ENCODE peak calls at places on chromosomes 7 and 10, in five cellular contexts. J is RCC 7860, H is SK-N-DZ, V is SW 1271, O is GM10248. P is an unnamed sample.

GRCh38 chr7:128831178-128831993 is 1.2 kb downstream of the FLNC start:
- DNase-seq in H (peak; percentile 96), O (peak; percentile 49), V (no peak), J (peak; percentile 69), P (no peak)

GRCh38 chr10:84196941-84197340 is 2.6 kb downstream of the CDHR1 start:
- DNase-seq in O (no peak), H (no peak), J (no peak), V (no peak), P (no peak)

GRCh38 chr10:8379906-8380832 is 325.7 kb downstream of the GATA3 start:
- DNase-seq in O (no peak), V (no peak), J (no peak), H (no peak), P (no peak)

GRCh38 chr10:12041766-12042408 is 722 bp downstream of the UPF2 start:
- DNase-seq in H (peak; percentile 13), O (peak; percentile 28), J (peak; percentile 14), V (peak; percentile 12), P (peak; percentile 6)

GRCh38 chr7:73436031-73436929 is 2.7 kb downstream of the FZD9 start:
- DNase-seq in V (no peak), H (peak; percentile 60), O (no peak), J (peak; percentile 58), P (no peak)

GRCh38 chr10:42868530-42868929 is 85.9 kb downstream of the BMS1 start:
- DNase-seq in H (no peak), V (no peak), J (no peak), O (no peak), P (no peak)

GRCh38 chr10:60172363-60172990 is 217.2 kb downstream of the ANK3 start:
- DNase-seq in V (no peak), O (no peak), H (no peak), J (no peak), P (peak; percentile 8)

GRCh38 chr10:126438407-126438783 is 50.1 kb upstream of the ADAM12 start:
- DNase-seq in V (no peak), H (no peak), O (no peak), J (no peak), P (no peak)

GRCh38 chr7:159099711-159100231 is 44.9 kb downstream of the VIPR2 start:
- DNase-seq in V (no peak), H (peak; percentile 55), O (no peak), J (no peak), P (no peak)

GRCh38 chr7:130430841-130431713 is 9.7 kb downstream of the CEP41 start:
- DNase-seq in V (no peak), J (no peak), H (no peak), O (no peak), P (peak; percentile 52)

GRCh38 chr10:111370101-111370500 is 293.3 kb downstream of the ADRA2A start:
- DNase-seq in J (no peak), O (no peak), V (no peak), H (no peak), P (no peak)

GRCh38 chr7:76296743-76297740 is 5.4 kb upstream of the HSPB1 start:
- DNase-seq in V (no peak), H (no peak), J (no peak), O (no peak), P (no peak)

GRCh38 chr10:97032624-97033023 is 153.1 kb downstream of the SLIT1 start:
- DNase-seq in O (no peak), J (no peak), H (no peak), V (no peak), P (no peak)

GRCh38 chr10:103481974-103482531 is 3.0 kb upstream of the CALHM3 start:
- DNase-seq in V (peak; percentile 46), H (peak; percentile 82), O (peak; percentile 74), J (peak; percentile 33), P (peak; percentile 49)

GRCh38 chr10:96500519-96500918 is 13.2 kb downstream of the TLL2 start:
- DNase-seq in V (no peak), O (no peak), J (no peak), H (no peak), P (no peak)

GRCh38 chr7:29270979-29271658 is 76.5 kb downstream of the CHN2 start:
- DNase-seq in J (no peak), H (no peak), O (no peak), V (no peak), P (no peak)

P was measured in COLO829.